ENCODE peak calls at places on chromosome 6, in four cellular contexts. One of them, this sample, is unnamed.

GRCh38 chr6:43878127-43878634 is 108.2 kb downstream of the VEGFA start:
- DNase-seq in HepG2: no peak
- DNase-seq in GM12878: no peak
- DNase-seq in K562: no peak
- DNase-seq in this sample: no peak

GRCh38 chr6:99334526-99335127 is 14.8 kb downstream of the FAXC start:
- DNase-seq in HepG2: peak; percentile 58
- DNase-seq in GM12878: peak; percentile 21
- DNase-seq in K562: peak; percentile 35
- DNase-seq in this sample: peak; percentile 87

GRCh38 chr6:167401525-167402194 is 76.8 kb downstream of the TTLL2 start:
- DNase-seq in HepG2: no peak
- DNase-seq in GM12878: no peak
- DNase-seq in K562: no peak
- DNase-seq in this sample: peak; percentile 34

GRCh38 chr6:89680150-89680549 is 41.6 kb upstream of the LYRM2 start:
- DNase-seq in HepG2: no peak
- DNase-seq in GM12878: no peak
- DNase-seq in K562: no peak
- DNase-seq in this sample: no peak

GRCh38 chr6:134948142-134948541 is 1.8 kb downstream of the ALDH8A1 start:
- DNase-seq in HepG2: no peak
- DNase-seq in GM12878: no peak
- DNase-seq in K562: no peak
- DNase-seq in this sample: no peak

GRCh38 chr6:85015396-85015990 is 251.1 kb upstream of the TBX18 start:
- DNase-seq in HepG2: peak; percentile 26
- DNase-seq in GM12878: no peak
- DNase-seq in K562: peak; percentile 52
- DNase-seq in this sample: peak; percentile 93

GRCh38 chr6:65776332-65776731 is 69.3 kb upstream of the EYS start:
- DNase-seq in HepG2: no peak
- DNase-seq in GM12878: no peak
- DNase-seq in K562: no peak
- DNase-seq in this sample: peak; percentile 74

GRCh38 chr6:111555041-111555440 is 50.6 kb downstream of the TRAF3IP2 start:
- DNase-seq in HepG2: no peak
- DNase-seq in GM12878: no peak
- DNase-seq in K562: no peak
- DNase-seq in this sample: no peak

GRCh38 chr6:41940759-41941279 is 789 bp downstream of the CCND3 start:
- DNase-seq in HepG2: no peak
- DNase-seq in GM12878: no peak
- DNase-seq in K562: peak; percentile 58
- DNase-seq in this sample: peak; percentile 63

DNA sequence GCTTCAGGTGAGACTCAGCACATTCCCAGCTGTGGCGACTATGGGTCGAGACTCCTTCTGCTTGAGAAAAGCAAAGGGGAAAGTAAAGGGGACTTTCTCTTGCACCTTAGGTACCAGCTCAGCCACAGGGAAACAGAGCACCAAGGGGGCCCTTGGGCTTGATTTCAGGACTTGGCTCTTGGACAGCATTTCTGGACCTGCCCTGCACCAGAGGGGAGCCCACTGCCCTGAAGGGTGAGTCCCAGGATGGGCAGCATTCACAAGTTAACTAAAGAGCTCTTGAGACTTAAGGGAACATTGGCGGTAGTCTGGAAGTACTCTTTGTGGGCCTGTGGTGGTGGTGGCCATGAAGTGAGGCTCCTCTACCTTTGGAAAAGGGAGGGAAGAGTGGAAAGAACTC is 50.3 kb upstream of the RCAN2 start:
- DNase-seq in HepG2: no peak
- DNase-seq in GM12878: no peak
- DNase-seq in K562: no peak
- DNase-seq in this sample: no peak
- TF ChIP-seq REST in HepG2: no peak
- TF ChIP-seq REST in GM12878: no peak
- TF ChIP-seq REST in K562: no peak
- TF ChIP-seq REST in this sample: peak; percentile 52

GRCh38 chr6:150159757-150160156 is 16.9 kb downstream of the PPP1R14C start:
- DNase-seq in HepG2: no peak
- DNase-seq in GM12878: no peak
- DNase-seq in K562: no peak
- DNase-seq in this sample: no peak
- H3K79me2 ChIP-seq in HepG2: no peaks in the 10 kb centered on the region
- H3K79me2 ChIP-seq in GM12878: no peaks in the 10 kb centered on the region
- H3K79me2 ChIP-seq in K562: peaks cover 20% of the 10 kb centered on the region
- H3K79me2 ChIP-seq in this sample: no peaks in the 10 kb centered on the region

GRCh38 chr6:151108548-151108947 is 131.2 kb upstream of the AKAP12 start:
- DNase-seq in HepG2: no peak
- DNase-seq in GM12878: no peak
- DNase-seq in K562: no peak
- DNase-seq in this sample: peak; percentile 27

GRCh38 chr6:151113641-151114040 is 126.1 kb upstream of the AKAP12 start:
- DNase-seq in HepG2: no peak
- DNase-seq in GM12878: no peak
- DNase-seq in K562: no peak
- DNase-seq in this sample: no peak

GRCh38 chr6:151111670-151112069 is 128.1 kb upstream of the AKAP12 start:
- DNase-seq in HepG2: no peak
- DNase-seq in GM12878: no peak
- DNase-seq in K562: no peak
- DNase-seq in this sample: no peak

GRCh38 chr6:151109361-151109760 is 130.4 kb upstream of the AKAP12 start:
- DNase-seq in HepG2: no peak
- DNase-seq in GM12878: no peak
- DNase-seq in K562: no peak
- DNase-seq in this sample: no peak

GRCh38 chr6:151112130-151112529 is 127.6 kb upstream of the AKAP12 start:
- DNase-seq in HepG2: peak; percentile 57
- DNase-seq in GM12878: no peak
- DNase-seq in K562: no peak
- DNase-seq in this sample: no peak
- TF ChIP-seq JUNB in HepG2: no peak
- TF ChIP-seq JUNB in GM12878: no peak
- TF ChIP-seq JUNB in K562: no peak
- TF ChIP-seq JUNB in this sample: no peak

GRCh38 chr6:36285187-36285612 is 15.3 kb downstream of the PNPLA1 start:
- DNase-seq in HepG2: no peak
- DNase-seq in GM12878: no peak
- DNase-seq in K562: peak; percentile 52
- DNase-seq in this sample: peak; percentile 87
- TF ChIP-seq REST in HepG2: no peak
- TF ChIP-seq REST in GM12878: no peak
- TF ChIP-seq REST in K562: no peak
- TF ChIP-seq REST in this sample: no peak

GRCh38 chr6:157108923-157109322 is 214.4 kb downstream of the TMEM242 start:
- DNase-seq in HepG2: no peak
- DNase-seq in GM12878: no peak
- DNase-seq in K562: no peak
- DNase-seq in this sample: no peak
- H3K79me2 ChIP-seq in HepG2: no peaks in the 10 kb centered on the region
- H3K79me2 ChIP-seq in GM12878: no peaks in the 10 kb centered on the region
- H3K79me2 ChIP-seq in K562: peaks cover 4% of the 10 kb centered on the region
- H3K79me2 ChIP-seq in this sample: peaks cover 5% of the 10 kb centered on the region

DNA sequence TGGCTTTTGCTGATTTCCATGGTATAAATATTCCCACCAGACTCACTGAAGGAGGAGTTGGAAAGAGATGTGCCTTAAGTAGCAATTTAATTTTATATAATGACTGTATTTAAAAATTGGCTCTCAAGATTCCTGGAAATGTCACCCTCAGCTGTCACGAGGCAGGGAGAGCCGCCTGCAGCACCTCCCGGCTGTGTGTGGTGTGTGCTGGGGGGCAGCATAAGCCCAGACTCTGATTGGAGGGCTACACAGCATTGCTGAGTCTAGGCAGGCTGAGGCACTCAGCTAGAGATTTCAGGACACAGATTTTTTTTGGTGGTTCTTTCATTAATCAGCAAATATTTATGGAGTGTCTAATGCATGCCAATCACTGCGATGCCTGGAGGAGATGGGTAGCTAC is 40.5 kb upstream of the TMEM181 start:
- DNase-seq in HepG2: no peak
- DNase-seq in GM12878: no peak
- DNase-seq in K562: no peak
- DNase-seq in this sample: no peak
- TF ChIP-seq JUNB in HepG2: no peak
- TF ChIP-seq JUNB in GM12878: no peak
- TF ChIP-seq JUNB in K562: no peak
- TF ChIP-seq JUNB in this sample: no peak

This sample was measured in GM23338.